ENCODE peak calls at places on chromosomes 4 and X, in six cellular contexts. T is adipocyte; A is lung; L is CD4-positive, alpha-beta memory T cell; R is tibial artery; V is mucosa of descending colon. C is an unnamed sample. For H3K4me1, the result is how much of the 10 kb centered on the place peaks cover.

GRCh38 chrX:10502961-10503360 is 117.4 kb downstream of the MID1 start:
- DNase-seq in L (no peak), V (no peak), A (no peak), T (no peak), R (no peak), C (no peak)

GRCh38 chr4:137997496-137997895 is 244.7 kb downstream of the SLC7A11 start:
- DNase-seq in R (no peak), V (no peak), T (no peak), L (no peak), A (no peak), C (no peak)

GRCh38 chr4:25702848-25703247 is 47.2 kb downstream of the SLC34A2 start:
- DNase-seq in A (no peak), R (no peak), L (no peak), T (peak), V (no peak), C (no peak)

GRCh38 chrX:14125451-14125850 is 95.8 kb upstream of the GEMIN8 start:
- DNase-seq in L (no peak), V (no peak), A (no peak), R (no peak), T (no peak), C (no peak)

GRCh38 chr4:168540865-168541607 is 44.2 kb downstream of the PALLD start:
- DNase-seq in L (no peak), R (no peak), V (no peak), T (peak), A (no peak), C (no peak)

GRCh38 chr4:89324671-89325070 is 17.1 kb upstream of the GPRIN3 start:
- DNase-seq in T (peak), L (no peak), R (no peak), A (no peak), V (no peak), C (no peak)

GRCh38 chr4:56757270-56757746 is 64.2 kb downstream of the SPINK2 start:
- DNase-seq in V (peak), T (peak), R (peak), A (no peak), L (no peak), C (peak)

GRCh38 chrX:129572422-129572821 is 32.4 kb downstream of the OCRL start:
- DNase-seq in T (no peak), V (no peak), L (no peak), R (no peak), A (no peak), C (no peak)

GRCh38 chrX:13029831-13030771 is 14.3 kb downstream of the FAM9C start:
- DNase-seq in R (no peak), A (no peak), T (no peak), L (peak), V (no peak), C (peak)

GRCh38 chr4:182192511-182193181 is 50.6 kb upstream of the TENM3 start:
- DNase-seq in V (no peak), A (no peak), R (no peak), L (no peak), T (peak), C (no peak)

GRCh38 chrX:46404774-46405173 is 140.4 kb downstream of the ZNF674 start:
- DNase-seq in R (no peak), A (no peak), V (no peak), T (no peak), L (no peak), C (no peak)

GRCh38 chr4:53916431-53916889 is 147.9 kb downstream of the CHIC2 start:
- DNase-seq in V (no peak), T (peak), A (no peak), R (no peak), L (no peak), C (no peak)

GRCh38 chr4:79334341-79334740 is 8.5 kb upstream of the NAA11 start:
- DNase-seq in V (no peak), T (no peak), R (no peak), A (no peak), L (no peak), C (no peak)

GRCh38 chrX:123140454-123140853 is 43.6 kb upstream of the GRIA3 start:
- DNase-seq in T (no peak), V (no peak), A (no peak), R (no peak), L (no peak), C (no peak)

GRCh38 chr4:15158410-15159091 is 156.3 kb downstream of the CPEB2 start:
- DNase-seq in V (no peak), L (no peak), R (no peak), A (no peak), T (no peak), C (peak)

GRCh38 chr4:163111588-163111987 is 55.1 kb downstream of the NAF1 start:
- DNase-seq in T (no peak), A (no peak), V (no peak), L (no peak), R (no peak), C (no peak)

GRCh38 chr4:67575232-67575888 is 16.8 kb downstream of the STAP1 start:
- DNase-seq in R (no peak), L (peak), T (no peak), V (no peak), A (no peak), C (no peak)

GRCh38 chr4:176988226-176988625 is 195.5 kb upstream of the VEGFC start:
- DNase-seq in T (peak), A (no peak), L (no peak), R (no peak), V (no peak), C (no peak)

GRCh38 chrX:46770817-46771163 is 11.9 kb upstream of the SLC9A7 start:
- DNase-seq in L (no peak), A (no peak), T (peak), R (no peak), V (no peak), C (peak)

GRCh38 chr4:113574636-113575103 is 186.9 kb downstream of the CAMK2D start:
- DNase-seq in V (no peak), A (no peak), L (no peak), R (no peak), T (peak), C (no peak)

GRCh38 chrX:42384956-42385355 is 393.0 kb downstream of the PPP1R2C start:
- DNase-seq in T (no peak), V (no peak), L (no peak), R (no peak), A (no peak), C (no peak)

GRCh38 chr4:87090305-87090704 is 130.1 kb downstream of the KLHL8 start:
- DNase-seq in T (no peak), R (no peak), V (no peak), L (no peak), A (no peak), C (no peak)

GRCh38 chr4:1523033-1523432 is 116.8 kb upstream of the NKX1-1 start:
- DNase-seq in R (no peak), A (no peak), T (no peak), V (peak), L (no peak), C (no peak)

GRCh38 chr4:41763741-41764140 is 15.2 kb upstream of the PHOX2B start:
- DNase-seq in L (no peak), V (no peak), A (no peak), T (no peak), R (no peak), C (no peak)

GRCh38 chrX:20720954-20721626 is 454.4 kb upstream of the RPS6KA3 start:
- DNase-seq in L (no peak), R (no peak), V (no peak), T (no peak), A (no peak), C (no peak)

GRCh38 chrX:100748133-100748532 is 16.2 kb upstream of the SYTL4 start:
- DNase-seq in V (no peak), L (no peak), A (no peak), R (no peak), T (no peak), C (no peak)

GRCh38 chr4:149999485-150000074 is 78.7 kb upstream of the DCLK2 start:
- DNase-seq in L (no peak), A (no peak), R (no peak), T (peak), V (no peak), C (peak)

GRCh38 chr4:5391492-5391891 is 316.9 kb downstream of the EVC2 start:
- DNase-seq in L (no peak), A (no peak), V (no peak), T (no peak), R (no peak), C (no peak)

GRCh38 chr4:113327513-113327912 is 278.1 kb downstream of the ANK2 start:
- DNase-seq in R (no peak), T (no peak), V (no peak), A (no peak), L (no peak), C (no peak)

GRCh38 chrX:132909643-132910042 is 48.8 kb downstream of the HS6ST2 start:
- DNase-seq in L (no peak), T (peak), A (no peak), R (no peak), V (no peak), C (no peak)

GRCh38 chrX:77652095-77652494 is 133.9 kb downstream of the ATRX start:
- DNase-seq in T (no peak), A (no peak), L (no peak), R (no peak), V (no peak), C (no peak)

GRCh38 chr4:182492456-182492855 is 249.3 kb downstream of the TENM3 start:
- DNase-seq in R (no peak), V (no peak), A (no peak), T (peak), L (no peak), C (no peak)

GRCh38 chr4:3489451-3489962 is 26.4 kb downstream of the DOK7 start:
- DNase-seq in T (no peak), A (no peak), R (no peak), L (no peak), V (no peak), C (no peak)

GRCh38 chr4:183832776-183833450 is 72.2 kb upstream of the STOX2 start:
- DNase-seq in R (no peak), T (no peak), L (no peak), A (no peak), V (no peak), C (no peak)

GRCh38 chr4:102196221-102196620 is 149.1 kb downstream of the SLC39A8 start:
- DNase-seq in L (no peak), A (no peak), V (no peak), R (no peak), T (peak), C (no peak)

GRCh38 chrX:132390817-132391216 is 98.0 kb downstream of the MBNL3 start:
- DNase-seq in V (no peak), T (no peak), L (no peak), A (no peak), R (no peak), C (no peak)

GRCh38 chr4:48967626-48968025 is 18.4 kb upstream of the CWH43 start:
- DNase-seq in T (peak), R (no peak), L (no peak), A (no peak), V (no peak), C (no peak)

GRCh38 chr4:1792832-1793495 is at the start of gene FGFR3:
- DNase-seq in A (no peak), R (no peak), T (peak), V (peak), L (peak), C (peak)

GRCh38 chr4:24912252-24913098 is at the start of gene CCDC149:
- DNase-seq in L (no peak), R (peak), T (peak), V (peak), A (peak), C (peak)

GRCh38 chr4:139918591-139918990 is 235.4 kb downstream of the MAML3 start:
- DNase-seq in A (no peak), V (no peak), T (no peak), R (no peak), L (no peak), C (no peak)
- H3K4me1 ChIP-seq in A (under half), V (under half), T (half or more), R (half or more), L (under half), C (under half)

GRCh38 chr4:92501456-92501855 is 197.7 kb downstream of the GRID2 start:
- DNase-seq in A (no peak), T (no peak), L (no peak), R (no peak), V (no peak), C (no peak)

GRCh38 chr4:92506933-92507332 is 203.2 kb downstream of the GRID2 start:
- DNase-seq in T (no peak), V (no peak), L (no peak), A (no peak), R (no peak), C (no peak)
- H3K4me1 ChIP-seq in T (under half), V (under half), L (under half), A (under half), R (under half), C (under half)

DNA sequence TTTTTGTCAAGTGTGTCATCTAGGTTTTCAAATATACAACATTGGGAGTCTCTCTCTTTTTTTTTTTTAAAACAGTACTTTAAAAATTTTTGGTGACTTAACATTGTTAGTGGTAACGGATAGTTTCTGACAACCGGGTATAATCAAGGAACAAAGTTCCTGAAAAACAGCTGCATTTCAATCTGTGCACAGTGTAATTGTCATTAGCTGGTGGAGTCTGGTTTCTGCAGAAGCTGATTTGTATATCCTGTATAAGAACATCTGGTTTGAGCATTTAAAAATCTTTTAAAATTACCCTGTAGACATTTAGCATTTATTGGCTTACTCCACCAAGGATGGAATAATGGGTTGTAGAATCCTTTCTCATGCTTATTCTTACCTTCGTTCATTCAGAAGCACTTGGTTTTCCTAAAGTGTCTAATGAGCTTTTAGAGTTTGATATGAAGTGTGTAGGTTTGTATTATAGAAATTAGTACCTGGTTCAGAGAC is 11.2 kb downstream of the JADE1 start:
- DNase-seq in R (no peak), L (no peak), V (no peak), T (no peak), A (no peak), C (no peak)
- H3K4me1 ChIP-seq in R (under half), L (half or more), V (under half), T (half or more), A (under half), C (under half)

GRCh38 chr4:32128549-32128948 is 1408.4 kb downstream of the PCDH7 start:
- DNase-seq in T (no peak), L (no peak), V (no peak), A (no peak), R (no peak), C (no peak)
- H3K4me1 ChIP-seq in T (under half), L (under half), V (under half), A (under half), R (under half), C (under half)

GRCh38 chrX:119688856-119689455 is 4.0 kb downstream of the SEPTIN6 start:
- DNase-seq in T (no peak), R (no peak), L (peak), V (no peak), A (no peak), C (no peak)
- H3K4me1 ChIP-seq in T (under half), R (under half), L (half or more), V (under half), A (under half), C (under half)

DNA sequence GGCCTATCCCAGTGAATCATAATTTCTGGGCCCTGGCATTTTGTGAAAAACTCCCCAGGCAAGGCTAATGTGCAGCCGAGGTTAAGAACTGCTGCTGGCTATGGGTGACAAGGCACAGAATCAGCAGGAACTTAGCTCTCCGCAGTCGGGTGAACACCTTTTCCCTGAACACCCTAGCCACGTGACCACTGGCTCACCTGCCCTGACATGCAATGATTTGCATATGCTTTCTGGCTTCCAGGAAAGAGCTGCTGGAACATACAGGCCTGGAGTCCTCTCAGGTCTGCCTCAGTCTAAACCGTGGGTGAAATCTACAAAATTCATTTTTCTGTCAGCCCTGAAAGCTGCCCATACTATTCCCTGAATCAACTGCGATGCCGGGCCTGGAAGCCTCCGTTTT is 56.6 kb downstream of the ZNF827 start:
- DNase-seq in T (no peak), V (peak), A (peak), L (no peak), R (no peak), C (no peak)
- H3K4me1 ChIP-seq in T (under half), V (under half), A (under half), L (under half), R (under half), C (under half)

GRCh38 chr4:128831526-128832252 is 22.2 kb downstream of the JADE1 start:
- DNase-seq in V (no peak), R (no peak), A (no peak), L (no peak), T (no peak), C (peak)

GRCh38 chr4:128835498-128836222 is 26.2 kb downstream of the JADE1 start:
- DNase-seq in R (peak), A (peak), V (no peak), T (no peak), L (no peak), C (peak)

GRCh38 chr4:128832253-128832641 is 22.7 kb downstream of the JADE1 start:
- DNase-seq in V (no peak), R (no peak), A (no peak), L (no peak), T (no peak), C (peak)

GRCh38 chr4:128827280-128827679 is 17.8 kb downstream of the JADE1 start:
- DNase-seq in V (no peak), A (no peak), R (no peak), T (peak), L (no peak), C (peak)

DNA sequence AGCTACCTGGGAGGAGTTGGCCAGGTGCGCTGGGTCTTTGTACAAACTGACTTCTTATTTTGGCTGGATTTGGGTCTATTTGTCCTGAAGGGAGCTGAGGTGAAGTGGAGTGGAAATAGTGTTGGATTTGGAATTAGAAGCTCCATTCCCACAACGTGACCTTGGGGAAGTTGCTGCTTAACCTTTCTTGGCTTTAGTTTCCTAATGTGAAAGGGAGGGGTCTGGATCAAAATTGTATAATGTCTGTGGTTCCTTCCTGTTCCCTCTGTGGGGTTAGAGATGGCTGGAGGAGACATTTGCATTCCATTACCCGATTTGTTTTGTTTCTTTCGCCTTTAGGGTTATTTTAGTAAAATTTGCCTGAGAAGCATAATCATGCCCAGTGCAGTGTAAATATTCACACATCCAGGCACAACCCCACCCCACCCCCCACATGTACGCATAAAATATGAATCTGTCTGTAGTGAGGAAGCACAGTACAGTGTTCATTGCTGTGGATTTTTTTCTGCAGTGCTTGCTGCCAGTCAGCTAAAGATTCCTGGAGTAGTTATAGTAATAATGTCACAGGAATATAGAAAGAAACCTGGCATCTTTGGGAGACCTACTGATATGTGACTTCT is 21.5 kb downstream of the JADE1 start:
- DNase-seq in V (no peak), A (no peak), T (peak), R (no peak), L (no peak), C (peak)
- H3K4me1 ChIP-seq in V (under half), A (under half), T (half or more), R (half or more), L (under half), C (under half)

C was measured in endodermal cell.